ENCODE peak calls at places on chromosome 9, in five cellular contexts. X is endothelial cell of umbilical vein, T is mammary epithelial cell, C is fibroblast of lung, I is kidney. H is an unnamed sample.

GRCh38 chr9:19161257-19162025 is 34.1 kb upstream of the PLIN2 start:
- DNase-seq in C (peak; percentile 98), I (no peak), T (peak; percentile 98), X (peak; percentile 82), H (peak; percentile 80)

GRCh38 chr9:113634597-113635515 is 171.3 kb downstream of the RGS3 start:
- DNase-seq in T (no peak), I (no peak), X (peak; percentile 84), C (peak; percentile 44), H (no peak)

GRCh38 chr9:72154468-72155281 is 5.4 kb downstream of the GDA start:
- DNase-seq in T (peak; percentile 43), X (no peak), C (no peak), I (no peak), H (no peak)

GRCh38 chr9:18905033-18905882 is 127.8 kb downstream of the SAXO1 start:
- DNase-seq in T (no peak), X (no peak), C (peak; percentile 22), I (no peak), H (no peak)

GRCh38 chr9:99601506-99601905 is 220.2 kb upstream of the NR4A3 start:
- DNase-seq in X (peak; percentile 21), I (no peak), C (peak; percentile 24), T (no peak), H (no peak)

GRCh38 chr9:137744632-137745183 is 125.9 kb downstream of the EHMT1 start:
- DNase-seq in T (no peak), C (no peak), I (peak; percentile 43), X (no peak), H (no peak)

GRCh38 chr9:129146441-129146933 is 31.6 kb downstream of the IER5L start:
- DNase-seq in T (no peak), C (peak; percentile 38), I (peak; percentile 88), X (peak; percentile 10), H (no peak)

GRCh38 chr9:128805661-128806060 is 12.6 kb upstream of the ENDOG start:
- DNase-seq in X (no peak), I (no peak), C (no peak), T (no peak), H (no peak)

GRCh38 chr9:70532753-70533152 is 118.3 kb upstream of the KLF9 start:
- DNase-seq in X (peak; percentile 47), I (no peak), C (no peak), T (no peak), H (no peak)

GRCh38 chr9:130532426-130532825 is 47.0 kb upstream of the FUBP3 start:
- DNase-seq in C (no peak), T (peak; percentile 46), X (no peak), I (no peak), H (no peak)

GRCh38 chr9:35564658-35565061 is 40.4 kb upstream of the TESK1 start:
- DNase-seq in X (no peak), C (no peak), T (no peak), I (no peak), H (no peak)

GRCh38 chr9:114098021-114098659 is 952 bp downstream of the KIF12 start:
- DNase-seq in T (peak; percentile 28), I (peak; percentile 92), X (no peak), C (no peak), H (peak; percentile 45)

GRCh38 chr9:129338701-129339445 is 160.8 kb upstream of the IER5L start:
- DNase-seq in C (no peak), I (no peak), X (no peak), T (no peak), H (no peak)

GRCh38 chr9:86843182-86843581 is 104.1 kb downstream of the GAS1 start:
- DNase-seq in X (no peak), I (no peak), T (peak; percentile 14), C (peak; percentile 19), H (peak; percentile 58)

GRCh38 chr9:21684831-21685362 is 117.5 kb upstream of the MTAP start:
- DNase-seq in C (peak; percentile 36), T (peak; percentile 100), X (peak; percentile 98), I (no peak), H (peak; percentile 37)

GRCh38 chr9:127871531-127871930 is 5.9 kb downstream of the AK1 start:
- DNase-seq in T (no peak), I (no peak), C (no peak), X (no peak), H (no peak)

GRCh38 chr9:33329117-33329563 is 38.8 kb downstream of the NFX1 start:
- DNase-seq in I (no peak), C (peak; percentile 86), T (peak; percentile 98), X (peak; percentile 94), H (peak; percentile 87)

GRCh38 chr9:108014353-108014752 is 524.8 kb upstream of the KLF4 start:
- DNase-seq in X (no peak), I (no peak), T (no peak), C (no peak), H (no peak)

GRCh38 chr9:124256517-124257069 is 1.2 kb upstream of the NEK6 start:
- DNase-seq in T (peak; percentile 59), C (peak; percentile 48), X (peak; percentile 36), I (peak; percentile 70), H (peak; percentile 87)

GRCh38 chr9:121369595-121370265 is at the start of gene STOM:
- DNase-seq in C (peak; percentile 94), X (peak; percentile 89), I (peak; percentile 95), T (peak; percentile 76), H (peak; percentile 92)

GRCh38 chr9:712643-713042 is 128.9 kb upstream of the DMRT1 start:
- DNase-seq in T (no peak), I (no peak), C (no peak), X (no peak), H (no peak)

GRCh38 chr9:713046-713445 is 128.5 kb upstream of the DMRT1 start:
- DNase-seq in T (no peak), X (no peak), C (no peak), I (no peak), H (no peak)

GRCh38 chr9:711761-712523 is 129.6 kb upstream of the DMRT1 start:
- DNase-seq in C (no peak), T (no peak), I (no peak), X (no peak), H (no peak)

GRCh38 chr9:708556-709432 is 132.7 kb upstream of the DMRT1 start:
- DNase-seq in I (no peak), T (no peak), C (no peak), X (peak; percentile 72), H (peak; percentile 28)

GRCh38 chr9:710951-711745 is 130.3 kb upstream of the DMRT1 start:
- DNase-seq in T (no peak), C (no peak), X (no peak), I (no peak), H (no peak)
- H3K4me3 ChIP-seq in T (no peak overlapping the region), C (no peak overlapping the region), X (no peak overlapping the region), I (no peak overlapping the region), H (no peak overlapping the region)

GRCh38 chr9:96686638-96687335 is 31.7 kb upstream of the PRXL2C start:
- DNase-seq in X (peak; percentile 65), C (peak; percentile 76), I (peak; percentile 94), T (peak; percentile 67), H (peak; percentile 87)
- H3K9ac ChIP-seq in X (no peak overlapping the region), C (no peak overlapping the region), I (peak overlapping the region; percentile 77), T (no peak overlapping the region), H (peak overlapping the region; percentile 76)

GRCh38 chr9:111433082-111433481 is 51.1 kb downstream of the ECPAS start:
- DNase-seq in C (no peak), I (no peak), T (no peak), X (no peak), H (no peak)
- H3K4me3 ChIP-seq in C (no peak overlapping the region), I (no peak overlapping the region), T (no peak overlapping the region), X (no peak overlapping the region), H (no peak overlapping the region)

GRCh38 chr9:37035472-37036236 is 1.6 kb upstream of the PAX5 start:
- DNase-seq in I (no peak), T (no peak), C (peak; percentile 42), X (peak; percentile 12), H (no peak)
- H3K9ac ChIP-seq in I (no peak overlapping the region), T (no peak overlapping the region), C (no peak overlapping the region), X (no peak overlapping the region), H (no peak overlapping the region)

DNA sequence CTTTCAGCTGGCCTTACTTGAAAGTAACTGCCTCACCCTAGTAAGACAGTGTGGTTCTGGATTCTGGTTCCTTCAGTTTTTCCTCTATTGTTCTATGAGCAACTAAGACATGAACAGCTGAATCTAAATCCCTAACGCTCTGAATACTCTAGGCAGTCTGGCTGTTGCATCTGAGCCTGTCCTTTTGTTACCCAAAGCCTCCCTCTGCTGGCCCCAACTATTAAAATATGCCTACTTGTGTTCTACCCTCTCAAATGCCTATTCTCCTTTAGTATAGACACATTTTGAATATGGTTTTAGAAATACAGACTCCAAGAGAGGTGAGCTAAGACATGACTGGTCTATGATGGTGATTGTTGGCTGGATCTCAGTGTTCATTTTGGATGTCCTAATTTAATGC is 1203.6 kb upstream of the DMAC1 start:
- DNase-seq in X (no peak), C (peak; percentile 58), I (no peak), T (no peak), H (no peak)
- H3K4me3 ChIP-seq in X (no peak overlapping the region), C (no peak overlapping the region), I (no peak overlapping the region), T (no peak overlapping the region), H (peak overlapping the region; percentile 36)

DNA sequence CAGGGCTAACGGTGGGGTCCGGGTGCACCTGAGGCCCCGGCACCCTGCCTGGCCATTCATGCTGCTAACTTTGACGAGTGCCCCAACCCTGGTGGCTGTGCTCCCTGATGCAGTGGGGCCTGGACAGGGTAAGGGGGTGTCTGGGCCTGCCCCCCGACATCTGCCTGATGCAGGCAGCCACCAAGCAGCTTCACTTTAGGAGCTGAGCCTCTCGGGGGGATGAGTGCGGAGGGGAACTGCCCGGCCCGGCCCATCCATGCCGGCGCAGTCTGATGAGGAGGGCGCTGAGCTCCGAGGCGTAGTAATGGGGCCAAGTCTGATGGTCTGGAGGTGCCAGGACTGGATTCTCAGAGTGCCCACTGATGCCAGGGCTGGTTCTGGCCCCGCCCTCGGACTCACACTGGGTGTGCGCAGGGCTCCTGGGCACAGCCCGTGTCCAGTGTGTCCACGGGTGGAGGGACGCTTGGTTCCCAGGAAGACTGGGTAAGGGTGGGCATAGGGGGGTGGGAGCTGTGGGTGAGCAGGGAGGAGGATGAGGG is 16.5 kb downstream of the DNLZ start:
- DNase-seq in C (no peak), T (no peak), X (no peak), I (no peak), H (no peak)
- H3K9ac ChIP-seq in C (no peak overlapping the region), T (no peak overlapping the region), X (no peak overlapping the region), I (no peak overlapping the region), H (peak overlapping the region; percentile 74)

DNA sequence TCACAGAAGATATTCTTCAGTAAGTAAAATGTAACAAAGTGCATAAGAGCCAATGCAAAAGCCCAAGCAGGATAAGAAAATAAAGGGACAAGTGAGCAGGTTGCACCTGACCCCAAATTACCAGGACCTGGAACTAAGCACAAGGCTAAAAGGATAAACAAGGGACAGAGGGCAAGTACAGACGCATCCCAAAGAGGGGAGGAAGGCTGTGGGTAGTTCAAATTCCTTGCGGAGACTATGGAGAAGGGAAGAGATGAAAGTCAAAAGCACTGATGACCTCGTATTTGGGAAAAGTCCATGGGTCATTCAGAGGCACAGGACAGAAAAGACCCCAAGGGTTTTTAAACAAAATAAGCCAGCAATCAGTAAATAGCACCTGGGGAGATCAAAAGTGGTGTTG is 11.8 kb downstream of the ELAVL2 start:
- DNase-seq in I (no peak), X (no peak), T (no peak), C (no peak), H (no peak)
- H3K4me3 ChIP-seq in I (no peak overlapping the region), X (no peak overlapping the region), T (no peak overlapping the region), C (no peak overlapping the region), H (no peak overlapping the region)